ENCODE peak calls at places on chromosomes 2 and 18, in nine cellular contexts. H is fibroblast of lung, G is GM23338, D is fibroblast of mammary gland, P is omental fat pad, V is Peyer's patch, B is BJ, M is right atrium auricular region, Z is tibial artery. K is an unnamed sample.

GRCh38 chr18:61236476-61237057 is 96.7 kb upstream of the CDH20 start:
- DNase-seq in D (no peak), B (no peak), Z (no peak), H (no peak), G (no peak), P (no peak), V (no peak), M (no peak), K (no peak)

GRCh38 chr2:175836361-175836760 is 165.7 kb downstream of the LNPK start:
- DNase-seq in Z (no peak), D (peak), M (no peak), G (no peak), V (no peak), B (no peak), H (peak), P (no peak), K (no peak)

GRCh38 chr18:7945882-7946281 is 378.8 kb downstream of the PTPRM start:
- DNase-seq in G (no peak), D (peak), B (peak), H (peak), M (no peak), V (peak), P (no peak), Z (no peak), K (peak)

GRCh38 chr2:127193948-127194267 is 26.2 kb downstream of the CYP27C1 start:
- DNase-seq in G (peak), V (no peak), B (peak), M (no peak), H (peak), Z (no peak), D (peak), P (no peak), K (peak)

GRCh38 chr2:9497017-9497416 is 22.7 kb downstream of the IAH1 start:
- DNase-seq in B (no peak), P (no peak), H (no peak), M (no peak), V (no peak), G (no peak), D (no peak), Z (no peak), K (no peak)

GRCh38 chr2:64876137-64876647 is 113.0 kb upstream of the SLC1A4 start:
- DNase-seq in B (peak), G (peak), H (peak), Z (no peak), D (peak), M (peak), P (no peak), V (no peak), K (peak)

GRCh38 chr2:172234716-172235661 is 132.3 kb upstream of the DLX2 start:
- DNase-seq in G (peak), V (peak), D (no peak), Z (no peak), B (no peak), P (no peak), M (no peak), H (no peak), K (no peak)

GRCh38 chr2:37388074-37388473 is 43.6 kb downstream of the QPCT start:
- DNase-seq in M (no peak), V (no peak), P (no peak), Z (no peak), H (peak), D (peak), G (no peak), B (no peak), K (peak)

GRCh38 chr18:12699747-12700146 is 2.8 kb downstream of the CEP76 start:
- DNase-seq in B (no peak), P (no peak), D (no peak), G (no peak), V (no peak), H (no peak), M (no peak), Z (no peak), K (no peak)

GRCh38 chr2:105866439-105867170 is 121.9 kb downstream of the NCK2 start:
- DNase-seq in Z (no peak), M (no peak), G (no peak), P (no peak), D (peak), V (no peak), H (peak), B (no peak), K (peak)

GRCh38 chr2:161119483-161119882 is 40.7 kb upstream of the TANK start:
- DNase-seq in V (no peak), G (no peak), D (no peak), M (no peak), B (no peak), H (no peak), P (no peak), Z (no peak), K (no peak)

GRCh38 chr18:69648486-69648885 is 247.8 kb downstream of the DOK6 start:
- DNase-seq in G (no peak), M (no peak), B (no peak), Z (no peak), V (no peak), D (no peak), P (no peak), H (no peak), K (no peak)

GRCh38 chr2:18149660-18150246 is 271.3 kb downstream of the KCNS3 start:
- DNase-seq in V (no peak), B (no peak), D (peak), P (no peak), H (peak), M (no peak), G (peak), Z (no peak), K (peak)

GRCh38 chr2:157565550-157565949 is 63.1 kb downstream of the ACVR1C start:
- DNase-seq in V (no peak), H (no peak), D (no peak), B (no peak), P (no peak), Z (no peak), M (no peak), G (no peak), K (no peak)

GRCh38 chr18:78494204-78494603 is 485.4 kb upstream of the SALL3 start:
- DNase-seq in V (no peak), H (no peak), G (no peak), D (peak), B (no peak), P (no peak), M (no peak), Z (no peak), K (no peak)

GRCh38 chr2:143428700-143429099 is 299.5 kb downstream of the ARHGAP15 start:
- DNase-seq in H (peak), P (no peak), B (no peak), M (no peak), D (peak), V (no peak), G (no peak), Z (no peak), K (peak)

GRCh38 chr2:30217644-30218361 is 13.5 kb upstream of the LBH start:
- DNase-seq in M (no peak), B (no peak), G (peak), H (no peak), P (no peak), D (no peak), Z (no peak), V (peak), K (no peak)

GRCh38 chr2:233929352-233929843 is 12.2 kb downstream of the TRPM8 start:
- DNase-seq in G (peak), M (no peak), D (no peak), V (no peak), B (no peak), H (no peak), Z (no peak), P (no peak), K (no peak)

GRCh38 chr2:30273574-30273929 is 42.2 kb downstream of the LBH start:
- DNase-seq in V (no peak), D (no peak), B (no peak), Z (no peak), G (no peak), M (no peak), H (no peak), P (no peak), K (no peak)

GRCh38 chr2:3242747-3243369 is 134.8 kb downstream of the EIPR1 start:
- DNase-seq in B (no peak), Z (no peak), V (peak), M (no peak), D (peak), P (no peak), G (no peak), H (no peak), K (no peak)

GRCh38 chr18:950882-951539 is 46.3 kb downstream of the ADCYAP1 start:
- DNase-seq in M (no peak), B (no peak), V (no peak), Z (no peak), D (no peak), H (peak), G (no peak), P (no peak), K (no peak)

GRCh38 chr18:50644807-50645206 is 84.9 kb downstream of the MAPK4 start:
- DNase-seq in D (no peak), V (no peak), M (no peak), P (no peak), B (no peak), G (peak), Z (no peak), H (no peak), K (no peak)

GRCh38 chr2:46367286-46367685 is 70.1 kb downstream of the EPAS1 start:
- DNase-seq in G (no peak), M (no peak), Z (no peak), P (no peak), H (peak), B (no peak), D (no peak), V (no peak), K (no peak)

GRCh38 chr2:138493334-138493733 is 8.2 kb upstream of the SPOPL start:
- DNase-seq in D (no peak), Z (no peak), V (no peak), P (no peak), G (no peak), M (no peak), H (peak), B (no peak), K (no peak)

GRCh38 chr2:138494265-138494966 is 7.2 kb upstream of the SPOPL start:
- DNase-seq in V (no peak), B (no peak), Z (no peak), D (no peak), M (no peak), H (no peak), G (no peak), P (no peak), K (no peak)

GRCh38 chr2:138490673-138491494 is 10.7 kb upstream of the SPOPL start:
- DNase-seq in B (no peak), V (no peak), Z (no peak), P (no peak), H (no peak), D (no peak), G (no peak), M (no peak), K (no peak)

GRCh38 chr2:138491495-138491862 is 10.1 kb upstream of the SPOPL start:
- DNase-seq in M (no peak), D (no peak), B (no peak), V (no peak), P (no peak), Z (no peak), G (no peak), H (no peak), K (no peak)

DNA sequence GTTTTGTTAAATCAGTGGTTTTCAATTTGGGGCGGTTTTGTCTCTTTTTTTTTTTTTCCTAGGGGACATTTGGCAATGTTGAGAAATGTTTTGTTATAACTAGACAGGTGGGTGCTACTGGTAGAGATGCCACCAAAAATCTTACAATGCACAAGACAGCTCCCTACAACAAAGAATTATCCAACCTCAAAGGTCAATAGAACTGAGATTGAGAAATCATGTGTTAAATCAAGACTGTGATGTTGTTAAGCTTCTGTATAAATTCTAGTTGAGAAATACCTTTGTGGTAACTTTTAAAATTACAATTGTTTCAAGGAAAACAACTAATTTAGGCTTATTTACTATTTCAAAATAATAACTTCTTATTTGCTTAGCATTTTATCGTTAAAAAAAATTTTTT is 9.4 kb upstream of the SPOPL start:
- DNase-seq in B (no peak), M (no peak), V (no peak), H (no peak), P (no peak), G (no peak), D (no peak), Z (no peak), K (no peak)
- TF ChIP-seq CTCF in B (no peak), M (no peak), V (no peak), H (no peak), P (no peak), G (no peak), D (no peak), Z (no peak), K (no peak)

GRCh38 chr18:42365550-42365949 is 410.5 kb downstream of the PIK3C3 start:
- DNase-seq in D (no peak), Z (no peak), P (no peak), G (no peak), H (peak), V (no peak), M (no peak), B (no peak), K (no peak)

GRCh38 chr18:42364042-42364441 is 409.0 kb downstream of the PIK3C3 start:
- DNase-seq in D (no peak), H (no peak), M (no peak), V (no peak), B (no peak), Z (no peak), P (no peak), G (no peak), K (no peak)

GRCh38 chr18:42363446-42363845 is 408.4 kb downstream of the PIK3C3 start:
- DNase-seq in G (no peak), V (no peak), D (no peak), Z (no peak), B (no peak), H (no peak), M (no peak), P (no peak), K (no peak)

DNA sequence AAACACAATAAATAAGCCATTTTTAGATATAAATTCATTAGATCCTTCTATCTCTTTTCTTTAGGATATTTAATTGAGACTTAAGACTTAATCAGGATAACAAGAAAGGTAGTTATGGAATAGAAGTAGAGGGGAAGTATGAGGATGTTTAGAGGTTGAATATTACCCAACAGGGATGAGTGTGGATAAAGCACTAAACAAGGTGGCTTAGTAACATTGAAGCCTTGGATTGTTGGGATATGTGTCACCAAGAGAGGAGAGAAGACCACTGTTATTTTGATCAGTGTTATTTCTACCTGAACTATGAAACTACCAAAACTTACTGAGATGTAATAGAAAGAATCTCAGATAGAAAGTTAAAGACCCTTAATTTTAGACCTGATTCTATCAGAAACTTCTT is 405.7 kb downstream of the PIK3C3 start:
- DNase-seq in P (no peak), M (no peak), B (no peak), V (no peak), G (no peak), H (no peak), D (no peak), Z (no peak), K (no peak)
- TF ChIP-seq CTCF in P (no peak), M (no peak), B (no peak), V (no peak), G (no peak), H (no peak), D (no peak), Z (no peak), K (no peak)

DNA sequence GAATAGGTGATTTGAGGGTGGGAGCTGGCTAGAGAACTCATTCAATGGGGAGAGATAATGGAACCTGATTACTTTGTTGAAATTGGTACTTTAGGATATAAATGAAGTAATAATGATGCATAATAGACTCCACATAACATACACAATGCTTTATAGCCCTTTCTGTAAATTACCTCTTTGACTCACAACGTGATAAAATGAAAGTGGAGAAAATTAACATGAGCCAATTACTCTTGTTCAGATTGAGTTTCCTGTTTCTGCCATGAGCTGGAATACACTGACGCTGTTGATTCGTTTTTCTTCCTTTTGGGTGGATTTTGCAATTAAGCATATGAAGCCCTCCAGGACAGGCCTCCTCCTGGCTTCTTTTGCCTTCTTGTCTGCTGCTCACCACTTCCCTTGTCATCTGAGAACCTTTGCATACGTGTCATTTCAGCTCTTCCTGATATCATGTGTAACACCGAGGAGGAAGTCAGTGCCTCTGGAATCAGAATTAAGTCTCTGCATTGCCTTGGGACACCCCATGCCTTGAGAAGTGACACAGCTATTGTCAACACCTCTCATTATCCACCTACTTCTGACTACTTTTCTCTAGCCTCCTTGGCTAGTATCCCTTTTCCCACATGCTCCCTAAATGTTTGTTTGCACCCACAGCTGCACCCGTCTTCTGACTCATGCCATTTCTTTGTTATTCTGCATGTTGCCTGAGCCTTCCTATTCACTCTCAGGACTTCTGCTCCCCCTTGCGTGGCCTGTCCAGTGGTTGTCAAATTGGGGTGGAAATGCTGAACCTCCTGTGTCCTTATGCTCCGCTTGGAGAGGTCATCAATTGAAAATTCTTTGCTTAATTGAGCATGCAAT is 134.1 kb downstream of the FMNL2 start:
- DNase-seq in P (no peak), H (peak), M (no peak), V (no peak), B (no peak), G (no peak), D (peak), Z (no peak), K (no peak)
- TF ChIP-seq CTCF in P (no peak), H (no peak), M (no peak), V (no peak), B (no peak), G (no peak), D (no peak), Z (no peak), K (no peak)

GRCh38 chr2:63729831-63730230 is 111.9 kb upstream of the UGP2 start:
- DNase-seq in Z (no peak), M (no peak), H (no peak), V (no peak), D (no peak), P (no peak), B (no peak), G (no peak), K (no peak)
- TF ChIP-seq CTCF in Z (no peak), M (no peak), H (no peak), V (no peak), D (no peak), P (no peak), B (no peak), G (no peak), K (no peak)

GRCh38 chr2:83764447-83765005 is 694.6 kb downstream of the SUCLG1 start:
- DNase-seq in D (no peak), H (no peak), P (no peak), G (no peak), V (no peak), Z (no peak), B (no peak), M (no peak), K (no peak)
- TF ChIP-seq CTCF in D (no peak), H (no peak), P (no peak), G (peak), V (no peak), Z (no peak), B (no peak), M (no peak), K (no peak)

GRCh38 chr2:21301871-21302433 is 178.2 kb downstream of the TDRD15 start:
- DNase-seq in Z (no peak), M (no peak), D (no peak), H (no peak), V (no peak), B (no peak), G (no peak), P (no peak), K (no peak)
- TF ChIP-seq CTCF in Z (no peak), M (no peak), D (no peak), H (no peak), V (no peak), B (no peak), G (no peak), P (no peak), K (no peak)